ENCODE peak calls at places on chromosome 16, in seven cellular contexts. I is A549, E is heart left ventricle, Y is transverse colon, S is left ventricle myocardium inferior, Z is neural progenitor cell, N is left lung. U is an unnamed sample.

GRCh38 chr16:4795181-4795827 is at the start of gene SMIM22:
- DNase-seq in S (no peak), I (no peak), N (no peak), Z (no peak), E (no peak), Y (peak; percentile 83), U (no peak)

GRCh38 chr16:25553711-25554436 is 137.9 kb upstream of the HS3ST4 start:
- DNase-seq in Y (no peak), Z (peak; percentile 12), E (no peak), I (no peak), N (no peak), S (no peak), U (no peak)

GRCh38 chr16:12064291-12064690 is 87.8 kb downstream of the SNX29 start:
- DNase-seq in Z (no peak), S (no peak), E (no peak), Y (no peak), I (no peak), N (peak; percentile 17), U (no peak)

GRCh38 chr16:16915771-16916170 is 536.8 kb downstream of the NPIPA7 start:
- DNase-seq in S (no peak), E (no peak), Y (no peak), Z (no peak), N (no peak), I (no peak), U (no peak)

GRCh38 chr16:56423584-56424403 is 1.6 kb downstream of the AMFR start:
- DNase-seq in Y (no peak), N (no peak), Z (no peak), E (no peak), I (no peak), S (no peak), U (peak; percentile 76)

GRCh38 chr16:74585846-74586392 is 21.0 kb downstream of the GLG1 start:
- DNase-seq in N (no peak), I (no peak), Y (no peak), S (no peak), Z (no peak), E (no peak), U (no peak)

GRCh38 chr16:3716831-3717234 is 491 bp downstream of the TRAP1 start:
- DNase-seq in Z (peak; percentile 63), S (no peak), Y (peak; percentile 44), I (peak; percentile 21), N (no peak), E (no peak), U (peak; percentile 84)

GRCh38 chr16:30786936-30787612 is at the start of gene ZNF629:
- DNase-seq in I (peak; percentile 77), Z (peak; percentile 90), S (peak; percentile 73), Y (peak; percentile 73), N (peak; percentile 68), E (peak; percentile 79), U (peak; percentile 74)

GRCh38 chr16:87764600-87765472 is 950 bp downstream of the KLHDC4 start:
- DNase-seq in I (peak; percentile 28), S (no peak), Z (no peak), N (no peak), E (no peak), Y (no peak), U (no peak)

GRCh38 chr16:4515611-4516233 is 22.9 kb downstream of the CDIP1 start:
- DNase-seq in S (no peak), Z (no peak), Y (no peak), I (no peak), N (no peak), E (no peak), U (no peak)

GRCh38 chr16:89442588-89442987 is 47.8 kb downstream of the ANKRD11 start:
- DNase-seq in Y (no peak), S (no peak), I (no peak), E (no peak), N (no peak), Z (no peak), U (no peak)

GRCh38 chr16:7206469-7206868 is 126.2 kb upstream of the RBFOX1 start:
- DNase-seq in S (no peak), N (no peak), E (no peak), Y (no peak), Z (no peak), I (no peak), U (no peak)
- H3K9me3 ChIP-seq in S (no peaks in the 10 kb centered on the region), N (peaks cover 2% of the 10 kb centered on the region), E (no peaks in the 10 kb centered on the region), Y (no peaks in the 10 kb centered on the region), Z (no peaks in the 10 kb centered on the region), I (no peaks in the 10 kb centered on the region), U (peaks cover 7% of the 10 kb centered on the region)

DNA sequence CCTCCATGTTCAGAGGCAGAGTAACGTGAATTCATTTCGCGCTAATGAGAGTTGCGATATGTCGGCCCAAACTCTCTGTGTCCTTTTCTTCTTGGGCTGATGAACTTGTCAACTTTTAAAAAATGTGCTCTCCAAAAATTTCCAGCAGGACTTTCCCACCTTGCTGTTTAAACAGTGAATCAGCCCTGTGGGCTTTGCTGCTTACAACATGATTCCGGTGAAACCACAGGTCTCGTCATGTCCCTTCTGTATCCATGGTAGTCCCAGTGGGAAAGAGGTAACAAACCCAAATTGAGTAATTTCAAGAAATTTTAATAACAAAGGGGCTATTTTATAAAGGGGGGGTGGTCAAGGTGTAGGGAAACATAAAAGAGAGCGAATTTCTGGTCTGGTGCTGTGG is 612.9 kb downstream of the MAF start:
- DNase-seq in S (no peak), E (no peak), I (no peak), Z (no peak), Y (no peak), N (no peak), U (no peak)
- H3K9me3 ChIP-seq in S (peaks cover 14% of the 10 kb centered on the region), E (peaks cover 3% of the 10 kb centered on the region), I (no peaks in the 10 kb centered on the region), Z (no peaks in the 10 kb centered on the region), Y (no peaks in the 10 kb centered on the region), N (peaks cover 6% of the 10 kb centered on the region), U (no peaks in the 10 kb centered on the region)

DNA sequence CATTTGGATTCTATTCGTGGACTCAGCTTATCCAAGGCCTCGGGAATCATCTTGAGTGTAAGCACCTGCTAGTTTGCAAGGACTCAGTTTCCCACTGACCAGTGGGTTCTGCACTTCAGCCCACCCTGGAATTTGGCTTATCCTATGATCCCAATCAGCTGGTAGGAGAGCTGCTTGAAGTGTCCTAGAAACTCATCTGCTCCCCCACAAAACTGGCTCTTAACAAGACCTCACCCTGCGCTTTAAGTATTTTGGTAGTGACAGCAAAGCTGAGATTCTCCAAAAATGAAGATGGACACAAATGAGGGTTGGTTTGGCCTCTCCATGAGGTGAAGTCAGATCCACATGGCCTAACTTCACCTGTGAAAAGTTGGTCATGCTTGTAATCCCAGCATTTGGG is 57.3 kb downstream of the NDE1 start:
- DNase-seq in N (no peak), Z (no peak), E (no peak), S (no peak), Y (no peak), I (no peak), U (no peak)
- H3K9me3 ChIP-seq in N (no peaks in the 10 kb centered on the region), Z (no peaks in the 10 kb centered on the region), E (no peaks in the 10 kb centered on the region), S (no peaks in the 10 kb centered on the region), Y (no peaks in the 10 kb centered on the region), I (no peaks in the 10 kb centered on the region), U (no peaks in the 10 kb centered on the region)

GRCh38 chr16:35182043-35182677 is 1722.7 kb downstream of the TP53TG3F start:
- DNase-seq in S (no peak), Z (no peak), I (no peak), E (no peak), N (no peak), Y (no peak), U (no peak)

GRCh38 chr16:35184356-35184870 is 1725.0 kb downstream of the TP53TG3F start:
- DNase-seq in Z (no peak), E (no peak), S (no peak), N (no peak), Y (no peak), I (no peak), U (no peak)

GRCh38 chr16:35180970-35181369 is 1721.6 kb downstream of the TP53TG3F start:
- DNase-seq in I (no peak), Y (no peak), S (no peak), Z (no peak), E (no peak), N (no peak), U (no peak)

GRCh38 chr16:35182943-35183550 is 1723.6 kb downstream of the TP53TG3F start:
- DNase-seq in E (no peak), Y (no peak), N (no peak), S (no peak), I (no peak), Z (no peak), U (no peak)

GRCh38 chr16:35181422-35182030 is 1722.1 kb downstream of the TP53TG3F start:
- DNase-seq in S (no peak), E (no peak), N (no peak), Y (no peak), Z (no peak), I (no peak), U (no peak)
- H3K9me3 ChIP-seq in S (no peaks in the 10 kb centered on the region), E (no peaks in the 10 kb centered on the region), N (peaks cover 35% of the 10 kb centered on the region), Y (no peaks in the 10 kb centered on the region), Z (peaks cover 19% of the 10 kb centered on the region), I (no peaks in the 10 kb centered on the region), U (peaks cover 43% of the 10 kb centered on the region)

GRCh38 chr16:81350306-81350615 is 35.5 kb downstream of the GAN start:
- DNase-seq in S (no peak), I (no peak), N (no peak), E (no peak), Z (no peak), Y (no peak), U (no peak)

GRCh38 chr16:81349608-81350305 is 35.0 kb downstream of the GAN start:
- DNase-seq in E (no peak), Y (no peak), I (no peak), S (no peak), N (no peak), Z (no peak), U (no peak)

DNA sequence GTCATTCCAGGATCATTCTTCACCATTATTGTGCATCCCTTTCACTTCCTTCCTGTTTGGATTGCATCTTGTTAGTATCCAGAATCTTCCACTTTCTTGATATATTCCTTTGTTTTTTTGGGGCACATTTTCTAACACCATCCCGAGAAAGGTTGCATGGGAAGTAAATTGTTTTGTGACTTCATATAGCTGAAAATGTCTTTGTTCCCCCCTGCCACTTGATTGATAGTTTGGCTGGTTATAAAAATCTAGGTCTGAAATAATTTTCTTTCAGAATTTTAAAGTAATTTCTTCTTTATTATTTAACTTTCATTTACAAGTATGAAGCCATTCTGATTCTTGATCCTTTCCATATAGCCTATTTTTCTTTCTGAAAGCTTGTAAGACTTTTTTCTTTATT is 32.7 kb downstream of the GAN start:
- DNase-seq in I (no peak), Z (no peak), Y (no peak), E (no peak), S (no peak), N (no peak), U (no peak)
- H3K9me3 ChIP-seq in I (peaks cover 48% of the 10 kb centered on the region), Z (peaks cover 6% of the 10 kb centered on the region), Y (peaks cover 16% of the 10 kb centered on the region), E (peaks cover 21% of the 10 kb centered on the region), S (peaks cover 45% of the 10 kb centered on the region), N (peaks cover 37% of the 10 kb centered on the region), U (no peaks in the 10 kb centered on the region)

GRCh38 chr16:53865492-53865863 is 161.5 kb downstream of the FTO start:
- DNase-seq in S (no peak), N (no peak), E (no peak), Z (no peak), Y (no peak), I (peak; percentile 3), U (peak; percentile 49)
- H3K9me3 ChIP-seq in S (peaks cover 11% of the 10 kb centered on the region), N (no peaks in the 10 kb centered on the region), E (no peaks in the 10 kb centered on the region), Z (peaks cover 1% of the 10 kb centered on the region), Y (peaks cover 4% of the 10 kb centered on the region), I (peaks cover 7% of the 10 kb centered on the region), U (peaks cover 3% of the 10 kb centered on the region)

DNA sequence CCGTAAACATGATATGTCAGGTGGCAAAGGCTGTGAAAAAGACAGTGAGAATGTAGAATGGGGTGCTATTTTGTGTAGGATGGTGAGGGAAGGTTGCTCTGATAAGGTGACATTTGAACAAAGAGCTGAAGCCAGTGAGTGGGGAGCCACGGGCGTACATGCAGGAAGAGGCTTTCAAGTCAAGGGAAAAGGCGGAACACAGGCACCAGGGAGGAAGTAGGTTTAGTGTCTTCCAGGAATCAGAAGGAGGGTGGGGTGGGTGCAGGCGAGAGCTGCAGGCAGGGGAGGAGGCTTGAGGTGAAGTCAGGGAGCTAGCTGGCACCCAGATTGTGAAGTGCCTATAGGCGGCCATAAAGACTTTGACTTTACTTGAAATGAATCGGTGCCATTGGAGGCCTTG is 14.1 kb downstream of the ZFP90 start:
- DNase-seq in N (no peak), Z (no peak), S (no peak), I (no peak), Y (no peak), E (no peak), U (no peak)
- H3K9me3 ChIP-seq in N (peaks cover 95% of the 10 kb centered on the region), Z (peaks cover under 1% of the 10 kb centered on the region), S (peaks cover 94% of the 10 kb centered on the region), I (peaks cover 94% of the 10 kb centered on the region), Y (peaks cover 71% of the 10 kb centered on the region), E (peaks cover 31% of the 10 kb centered on the region), U (peaks cover 47% of the 10 kb centered on the region)

U was measured in Karpas-422.